ENCODE peak calls at places on chromosomes 2 and 18, in ten cellular contexts. Y is aorta; G is H7; I is stimulated activated CD8-positive, alpha-beta memory T cell treated with anti-CD3 and anti-CD28 coated beads, Interleukin-7, amount 100 ng/mL, for 4 hours; O is NCI-H460; T is posterior cingulate gyrus; R is fibroblast of villous mesenchyme; H is EL; U is NCI-H2171; K is Calu3. P is an unnamed sample.

GRCh38 chr2:161424179-161424763 is 8.2 kb downstream of the TBR1 start:
- DNase-seq in Y (no peak), G (peak; percentile 59), I (no peak), O (no peak), T (no peak), R (no peak), H (no peak), U (no peak), K (no peak), P (no peak)

GRCh38 chr18:9535430-9535972 is 60.2 kb downstream of the RALBP1 start:
- DNase-seq in Y (peak; percentile 74), G (no peak), I (no peak), O (no peak), T (no peak), R (peak; percentile 89), H (peak; percentile 93), U (no peak), K (no peak), P (no peak)

GRCh38 chr2:239826786-239827510 is 198.2 kb downstream of the NDUFA10 start:
- DNase-seq in Y (peak; percentile 43), G (peak; percentile 17), I (no peak), O (no peak), T (no peak), R (no peak), H (no peak), U (no peak), K (no peak), P (no peak)

GRCh38 chr2:48414640-48414979 is 115.3 kb upstream of the STON1 start:
- DNase-seq in Y (no peak), G (no peak), I (no peak), O (no peak), T (no peak), R (no peak), H (no peak), U (no peak), K (no peak), P (no peak)

GRCh38 chr2:27735263-27735904 is 36.1 kb upstream of the MRPL33 start:
- DNase-seq in Y (peak; percentile 93), G (peak; percentile 93), I (peak; percentile 54), O (no peak), T (peak; percentile 52), R (peak; percentile 66), H (peak; percentile 70), U (no peak), K (peak; percentile 81), P (no peak)

GRCh38 chr2:443754-444153 is 155.9 kb upstream of the ALKAL2 start:
- DNase-seq in Y (no peak), G (no peak), I (no peak), O (no peak), T (no peak), R (no peak), H (no peak), U (no peak), K (no peak), P (no peak)

GRCh38 chr2:137862651-137863050 is 101.6 kb upstream of the HNMT start:
- DNase-seq in Y (no peak), G (no peak), I (no peak), O (no peak), T (no peak), R (no peak), H (no peak), U (no peak), K (no peak), P (no peak)

GRCh38 chr2:56749152-56749752 is 565.5 kb downstream of the CCDC85A start:
- DNase-seq in Y (no peak), G (no peak), I (no peak), O (peak; percentile 43), T (no peak), R (peak; percentile 55), H (peak; percentile 43), U (peak; percentile 18), K (no peak), P (peak; percentile 28)

GRCh38 chr2:138716183-138716582 is 64.0 kb downstream of the NXPH2 start:
- DNase-seq in Y (no peak), G (peak; percentile 19), I (no peak), O (peak; percentile 7), T (no peak), R (peak; percentile 18), H (no peak), U (no peak), K (no peak), P (no peak)

GRCh38 chr2:15760232-15760890 is 168.7 kb downstream of the DDX1 start:
- DNase-seq in Y (no peak), G (no peak), I (no peak), O (no peak), T (no peak), R (no peak), H (no peak), U (no peak), K (no peak), P (no peak)

GRCh38 chr18:21134895-21135294 is 23.3 kb upstream of the ROCK1 start:
- DNase-seq in Y (no peak), G (no peak), I (peak; percentile 2), O (no peak), T (no peak), R (peak; percentile 19), H (peak; percentile 29), U (no peak), K (peak; percentile 18), P (peak; percentile 62)

GRCh38 chr2:97714084-97714949 is 941 bp downstream of the ZAP70 start:
- DNase-seq in Y (no peak), G (peak; percentile 38), I (no peak), O (no peak), T (peak; percentile 18), R (no peak), H (no peak), U (no peak), K (no peak), P (no peak)

GRCh38 chr2:215971671-215972070 is 41.7 kb downstream of the MREG start:
- DNase-seq in Y (no peak), G (no peak), I (no peak), O (no peak), T (no peak), R (no peak), H (no peak), U (no peak), K (no peak), P (no peak)

GRCh38 chr18:6482198-6482977 is 67.7 kb upstream of the L3MBTL4 start:
- DNase-seq in Y (peak; percentile 59), G (peak; percentile 87), I (no peak), O (peak; percentile 50), T (no peak), R (peak; percentile 70), H (peak; percentile 45), U (peak; percentile 88), K (peak; percentile 15), P (peak; percentile 2)

GRCh38 chr2:112591413-112591812 is 7.0 kb downstream of the CHCHD5 start:
- DNase-seq in Y (no peak), G (no peak), I (no peak), O (no peak), T (no peak), R (no peak), H (no peak), U (no peak), K (no peak), P (no peak)

GRCh38 chr18:77059294-77059916 is 73.2 kb downstream of the MBP start:
- DNase-seq in Y (no peak), G (peak; percentile 75), I (no peak), O (peak; percentile 48), T (no peak), R (peak; percentile 77), H (peak; percentile 72), U (no peak), K (peak; percentile 82), P (peak; percentile 59)

GRCh38 chr2:141701610-141702009 is 429.2 kb downstream of the LRP1B start:
- DNase-seq in Y (no peak), G (no peak), I (no peak), O (no peak), T (no peak), R (no peak), H (no peak), U (no peak), K (no peak), P (no peak)

GRCh38 chr2:55511508-55512124 is 7.9 kb upstream of the CFAP36 start:
- DNase-seq in Y (no peak), G (peak; percentile 43), I (no peak), O (peak; percentile 54), T (no peak), R (peak; percentile 49), H (peak; percentile 50), U (peak; percentile 59), K (peak; percentile 45), P (no peak)